ENCODE peak calls at places on chromosomes 3 and 15, in seven cellular contexts. R, X, E, F, A, G and O are unnamed samples.

GRCh38 chr15:66758844-66759243 is 56.8 kb downstream of the SMAD6 start:
- DNase-seq in R (no peak), X (no peak), E (no peak), F (no peak), A (no peak), G (no peak), O (no peak)

GRCh38 chr15:74317820-74318375 is 49.5 kb downstream of the CYP11A1 start:
- DNase-seq in R (peak; percentile 87), X (peak; percentile 91), E (peak; percentile 92), F (peak; percentile 43), A (peak; percentile 75), G (peak; percentile 87), O (peak; percentile 68)

GRCh38 chr3:54122802-54123537 is 618 bp downstream of the CACNA2D3 start:
- DNase-seq in R (no peak), X (peak; percentile 62), E (peak; percentile 45), F (no peak), A (no peak), G (no peak), O (no peak)

GRCh38 chr3:161474139-161474538 is 22.5 kb upstream of the OTOL1 start:
- DNase-seq in R (no peak), X (no peak), E (no peak), F (no peak), A (peak; percentile 17), G (no peak), O (no peak)

GRCh38 chr3:124281453-124282316 is 289.8 kb upstream of the ROPN1 start:
- DNase-seq in R (no peak), X (no peak), E (no peak), F (peak; percentile 25), A (peak; percentile 32), G (peak; percentile 55), O (no peak)

GRCh38 chr3:136925425-136926190 is 32.2 kb upstream of the IL20RB start:
- DNase-seq in R (no peak), X (no peak), E (no peak), F (no peak), A (no peak), G (no peak), O (no peak)

GRCh38 chr3:186057594-186057993 is 51.3 kb downstream of the ETV5 start:
- DNase-seq in R (no peak), X (no peak), E (no peak), F (no peak), A (peak; percentile 34), G (peak; percentile 97), O (no peak)

GRCh38 chr3:119013951-119014350 is 20.7 kb downstream of the IGSF11 start:
- DNase-seq in R (no peak), X (no peak), E (no peak), F (no peak), A (no peak), G (no peak), O (no peak)

GRCh38 chr15:77482570-77482969 is 61.9 kb downstream of the HMG20A start:
- DNase-seq in R (no peak), X (no peak), E (no peak), F (no peak), A (no peak), G (peak; percentile 86), O (no peak)

GRCh38 chr3:188526057-188526456 is 372.1 kb downstream of the LPP start:
- DNase-seq in R (no peak), X (no peak), E (peak; percentile 16), F (peak; percentile 12), A (peak; percentile 1), G (peak; percentile 14), O (no peak)

GRCh38 chr3:75396316-75396802 is 267.8 kb upstream of the FRG2C start:
- DNase-seq in R (no peak), X (no peak), E (no peak), F (no peak), A (no peak), G (no peak), O (no peak)
- H3K4me3 ChIP-seq in R (no peak overlapping the region), X (no peak overlapping the region), E (no peak overlapping the region), F (no peak overlapping the region), A (no peak overlapping the region), G (no peak overlapping the region), O (no peak overlapping the region)

GRCh38 chr15:46146002-46146401 is 511.2 kb downstream of the SQOR start:
- DNase-seq in R (no peak), X (no peak), E (no peak), F (no peak), A (no peak), G (no peak), O (no peak)
- TF ChIP-seq CTCF in R (no peak), X (no peak), E (no peak), F (no peak), A (no peak), G (no peak), O (no peak)

DNA sequence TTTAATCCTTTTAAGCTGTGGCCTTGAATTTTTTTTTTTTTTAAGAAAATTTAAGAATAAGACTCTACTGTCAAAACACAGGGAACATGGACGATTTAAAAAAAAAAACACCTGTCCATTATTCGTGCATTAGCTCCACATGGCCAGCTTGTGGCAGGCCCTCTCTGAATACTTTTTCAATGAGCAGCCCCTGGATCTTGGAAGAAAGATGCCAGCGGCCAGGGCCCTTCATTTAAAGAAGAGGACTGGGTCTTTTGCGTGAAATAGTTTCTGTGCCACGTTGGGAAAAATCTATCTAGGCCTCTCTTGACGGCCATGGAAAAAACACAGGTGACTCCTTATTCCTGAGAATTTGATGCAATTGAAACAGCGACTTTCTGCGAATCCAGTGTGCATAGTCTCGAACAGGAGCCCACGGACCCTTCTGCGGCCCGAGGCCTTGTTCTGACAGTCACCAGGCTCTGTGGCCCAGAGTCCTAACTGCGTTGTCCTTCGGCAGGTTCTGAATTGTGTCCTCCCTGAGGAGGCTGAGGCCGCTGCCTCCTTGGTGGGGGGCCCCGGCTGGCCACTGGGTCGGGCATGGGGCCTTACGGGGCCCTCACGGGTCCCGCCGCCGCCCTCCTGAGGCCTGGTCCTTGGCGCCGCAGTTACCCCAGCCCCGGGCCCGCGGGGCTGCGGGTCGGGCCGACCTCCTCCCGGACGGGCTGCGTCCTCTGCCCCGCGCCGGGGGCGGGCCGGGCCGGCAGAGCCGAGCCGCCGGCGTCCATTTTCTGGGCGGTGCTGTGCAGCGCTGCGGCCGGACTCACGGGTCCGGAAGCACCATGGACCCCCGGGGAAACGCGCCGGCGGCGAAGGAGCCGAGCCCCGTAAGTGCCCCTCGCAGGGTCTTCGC is 33.5 kb downstream of the ZBTB38 start:
- DNase-seq in R (peak; percentile 57), X (peak; percentile 86), E (peak; percentile 56), F (peak; percentile 51), A (peak; percentile 38), G (no peak), O (peak; percentile 58)
- TF ChIP-seq POLR2A in R (no peak), X (no peak), E (no peak), F (peak; percentile 34), A (no peak), G (no peak), O (peak; percentile 59)

GRCh38 chr3:49791571-49791970 is 5.2 kb upstream of the IP6K1 start:
- DNase-seq in R (no peak), X (no peak), E (no peak), F (no peak), A (no peak), G (no peak), O (no peak)

GRCh38 chr3:49794926-49795905 is 4.5 kb downstream of the CDHR4 start:
- DNase-seq in R (no peak), X (no peak), E (no peak), F (no peak), A (no peak), G (no peak), O (no peak)

GRCh38 chr3:49792371-49793150 is 6.2 kb upstream of the IP6K1 start:
- DNase-seq in R (no peak), X (no peak), E (no peak), F (no peak), A (no peak), G (no peak), O (no peak)

GRCh38 chr3:49794431-49794830 is 5.2 kb downstream of the CDHR4 start:
- DNase-seq in R (no peak), X (no peak), E (no peak), F (no peak), A (no peak), G (no peak), O (no peak)

GRCh38 chr3:49793486-49794085 is 6.1 kb downstream of the CDHR4 start:
- DNase-seq in R (no peak), X (no peak), E (no peak), F (no peak), A (no peak), G (no peak), O (no peak)
- H3K4me3 ChIP-seq in R (no peak overlapping the region), X (no peak overlapping the region), E (no peak overlapping the region), F (no peak overlapping the region), A (no peak overlapping the region), G (no peak overlapping the region), O (no peak overlapping the region)

GRCh38 chr15:29854413-29854812 is 32.1 kb upstream of the TJP1 start:
- DNase-seq in R (no peak), X (no peak), E (no peak), F (no peak), A (no peak), G (no peak), O (no peak)
- TF ChIP-seq CTCF in R (no peak), X (no peak), E (no peak), F (no peak), A (no peak), G (no peak), O (no peak)

GRCh38 chr3:56364665-56365064 is 103.6 kb downstream of the ERC2 start:
- DNase-seq in R (no peak), X (no peak), E (no peak), F (no peak), A (no peak), G (no peak), O (no peak)
- TF ChIP-seq POLR2A in R (no peak), X (no peak), E (no peak), F (no peak), A (no peak), G (no peak), O (no peak)

GRCh38 chr3:3145831-3146230 is 19.1 kb downstream of the TRNT1 start:
- DNase-seq in R (no peak), X (no peak), E (no peak), F (no peak), A (no peak), G (peak; percentile 64), O (no peak)
- H3K4me3 ChIP-seq in R (no peak overlapping the region), X (no peak overlapping the region), E (no peak overlapping the region), F (no peak overlapping the region), A (no peak overlapping the region), G (no peak overlapping the region), O (no peak overlapping the region)

DNA sequence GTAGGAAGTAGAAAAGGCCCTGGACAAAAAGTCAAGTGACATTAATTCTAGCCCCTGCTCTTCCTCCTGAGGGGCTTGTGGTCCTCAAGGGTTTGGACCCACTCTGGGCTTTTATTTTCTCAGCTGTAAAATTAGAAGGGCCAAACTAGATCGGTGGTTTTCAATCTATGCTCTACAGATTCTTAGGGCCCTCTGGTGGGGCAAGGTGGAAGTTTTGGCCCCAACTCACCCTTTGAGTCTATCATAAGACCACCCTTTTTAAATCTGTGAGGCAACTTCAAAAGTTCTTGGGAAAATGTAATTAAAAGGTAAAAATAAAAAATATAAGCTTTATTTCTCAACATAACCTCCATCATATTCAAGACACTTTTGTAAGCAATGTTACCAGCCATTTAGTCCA is 25.6 kb upstream of the CFAP161 start:
- DNase-seq in R (no peak), X (no peak), E (no peak), F (no peak), A (peak; percentile 25), G (no peak), O (no peak)
- TF ChIP-seq CTCF in R (peak; percentile 23), X (peak; percentile 44), E (no peak), F (peak; percentile 26), A (peak; percentile 61), G (peak; percentile 33), O (no peak)